ENCODE peak calls at places on chromosomes 2 and 18, in four cellular contexts. N, X, A and F are unnamed samples. For H3K4me1 and H3K9me3, the result is how much of the 10 kb centered on the place peaks cover.

GRCh38 chr2:88709117-88709739 is 17.8 kb downstream of the RPIA start:
- DNase-seq in N (no peak), X (no peak), A (no peak), F (no peak)

GRCh38 chr2:112691761-112692370 is 29.0 kb upstream of the NT5DC4 start:
- DNase-seq in N (no peak), X (no peak), A (no peak), F (no peak)

GRCh38 chr18:56333846-56334245 is 304.5 kb downstream of the TXNL1 start:
- DNase-seq in N (no peak), X (no peak), A (no peak), F (no peak)

GRCh38 chr18:7221424-7222155 is 9.3 kb upstream of the LRRC30 start:
- DNase-seq in N (no peak), X (peak), A (peak), F (no peak)

GRCh38 chr2:56455642-56456041 is 271.9 kb downstream of the CCDC85A start:
- DNase-seq in N (no peak), X (no peak), A (no peak), F (no peak)

GRCh38 chr2:222305510-222306392 is 7.0 kb upstream of the PAX3 start:
- DNase-seq in N (peak), X (no peak), A (no peak), F (peak)

GRCh38 chr18:75257596-75257995 is 47.0 kb downstream of the TSHZ1 start:
- DNase-seq in N (no peak), X (no peak), A (no peak), F (no peak)

GRCh38 chr2:147860009-147860408 is 15.2 kb downstream of the ACVR2A start:
- DNase-seq in N (no peak), X (no peak), A (no peak), F (no peak)

GRCh38 chr2:161586517-161587167 is 37.6 kb upstream of the SLC4A10 start:
- DNase-seq in N (no peak), X (no peak), A (no peak), F (no peak)

GRCh38 chr2:69888451-69888850 is 5.3 kb upstream of the SNRNP27 start:
- DNase-seq in N (no peak), X (no peak), A (no peak), F (no peak)

GRCh38 chr2:240455719-240456606 is 20.5 kb downstream of the GPC1 start:
- DNase-seq in N (peak), X (peak), A (peak), F (no peak)

GRCh38 chr2:169464508-169465386 is 14.5 kb upstream of the BBS5 start:
- DNase-seq in N (no peak), X (no peak), A (no peak), F (no peak)

GRCh38 chr2:134365356-134365755 is 111.5 kb downstream of the MGAT5 start:
- DNase-seq in N (no peak), X (no peak), A (no peak), F (no peak)

GRCh38 chr2:127707890-127708648 is 6.8 kb downstream of the SFT2D3 start:
- DNase-seq in N (no peak), X (no peak), A (peak), F (no peak)

GRCh38 chr18:24659837-24660720 is 199.6 kb downstream of the HRH4 start:
- DNase-seq in N (no peak), X (peak), A (peak), F (peak)

GRCh38 chr2:46461716-46462171 is 17.6 kb upstream of the TMEM247 start:
- DNase-seq in N (no peak), X (no peak), A (no peak), F (no peak)

GRCh38 chr2:58553937-58554336 is 312.8 kb upstream of the FANCL start:
- DNase-seq in N (no peak), X (no peak), A (no peak), F (no peak)

GRCh38 chr18:63409301-63409700 is 13.0 kb downstream of the VPS4B start:
- DNase-seq in N (no peak), X (no peak), A (no peak), F (no peak)

GRCh38 chr18:58195278-58195721 is 151.3 kb downstream of the NEDD4L start:
- DNase-seq in N (peak), X (no peak), A (no peak), F (no peak)

GRCh38 chr18:79166702-79167101 is 97.5 kb downstream of the ATP9B start:
- DNase-seq in N (peak), X (no peak), A (no peak), F (no peak)

GRCh38 chr2:69099541-69099940 is 86.6 kb downstream of the ANTXR1 start:
- DNase-seq in N (no peak), X (no peak), A (no peak), F (no peak)

GRCh38 chr2:158305501-158305900 is 151.1 kb downstream of the CCDC148 start:
- DNase-seq in N (no peak), X (no peak), A (no peak), F (no peak)

GRCh38 chr2:223970343-223971128 is 13.3 kb downstream of the MRPL44 start:
- DNase-seq in N (no peak), X (no peak), A (no peak), F (no peak)
- H3K4me3 ChIP-seq in N (no peak), X (no peak), A (no peak), F (no peak)

GRCh38 chr2:101821828-101822458 is 124.4 kb downstream of the MAP4K4 start:
- DNase-seq in N (no peak), X (no peak), A (no peak), F (no peak)
- H3K4me1 ChIP-seq in N (under half), X (under half), A (under half), F (under half)

GRCh38 chr18:8741524-8741923 is 36.2 kb downstream of the MTCL1 start:
- DNase-seq in N (no peak), X (no peak), A (no peak), F (no peak)
- H3K9me3 ChIP-seq in N (under half), X (under half), A (under half), F (under half)

GRCh38 chr2:238238766-238239551 is 879 bp downstream of the HES6 start:
- DNase-seq in N (peak), X (peak), A (peak), F (peak)
- H3K4me3 ChIP-seq in N (peak), X (peak), A (peak), F (peak)